ENCODE peak calls at places on chromosome 13, in six cellular contexts. One of them, this sample, is unnamed.

GRCh38 chr13:41658057-41658642 is 200.8 kb downstream of the RGCC start:
- DNase-seq in RWPE1: no peak
- DNase-seq in AG09319: peak
- DNase-seq in stimulated activated CD8-positive, alpha-beta memory T cell treated with anti-CD3 and anti-CD28 coated beads, Interleukin-12 subunit alpha, Interleukin-12 subunit beta, amount 100 ng/mL, for 1 hour: no peak
- DNase-seq in ELR: peak
- DNase-seq in GM23248: no peak
- DNase-seq in this sample: no peak

GRCh38 chr13:23753523-23753922 is 135.7 kb downstream of the MIPEP start:
- DNase-seq in RWPE1: no peak
- DNase-seq in AG09319: no peak
- DNase-seq in stimulated activated CD8-positive, alpha-beta memory T cell treated with anti-CD3 and anti-CD28 coated beads, Interleukin-12 subunit alpha, Interleukin-12 subunit beta, amount 100 ng/mL, for 1 hour: no peak
- DNase-seq in ELR: peak
- DNase-seq in GM23248: peak
- DNase-seq in this sample: no peak

GRCh38 chr13:43269037-43269476 is 245.7 kb downstream of the DNAJC15 start:
- DNase-seq in RWPE1: peak
- DNase-seq in AG09319: peak
- DNase-seq in stimulated activated CD8-positive, alpha-beta memory T cell treated with anti-CD3 and anti-CD28 coated beads, Interleukin-12 subunit alpha, Interleukin-12 subunit beta, amount 100 ng/mL, for 1 hour: no peak
- DNase-seq in ELR: peak
- DNase-seq in GM23248: peak
- DNase-seq in this sample: no peak

GRCh38 chr13:52806029-52806428 is 42.4 kb downstream of the PCDH8 start:
- DNase-seq in RWPE1: no peak
- DNase-seq in AG09319: no peak
- DNase-seq in stimulated activated CD8-positive, alpha-beta memory T cell treated with anti-CD3 and anti-CD28 coated beads, Interleukin-12 subunit alpha, Interleukin-12 subunit beta, amount 100 ng/mL, for 1 hour: no peak
- DNase-seq in ELR: no peak
- DNase-seq in GM23248: no peak
- DNase-seq in this sample: no peak

GRCh38 chr13:36795463-36795862 is 23.6 kb upstream of the RFXAP start:
- DNase-seq in RWPE1: no peak
- DNase-seq in AG09319: no peak
- DNase-seq in stimulated activated CD8-positive, alpha-beta memory T cell treated with anti-CD3 and anti-CD28 coated beads, Interleukin-12 subunit alpha, Interleukin-12 subunit beta, amount 100 ng/mL, for 1 hour: no peak
- DNase-seq in ELR: no peak
- DNase-seq in GM23248: no peak
- DNase-seq in this sample: peak

GRCh38 chr13:43054803-43055802 is 31.7 kb downstream of the DNAJC15 start:
- DNase-seq in RWPE1: no peak
- DNase-seq in AG09319: no peak
- DNase-seq in stimulated activated CD8-positive, alpha-beta memory T cell treated with anti-CD3 and anti-CD28 coated beads, Interleukin-12 subunit alpha, Interleukin-12 subunit beta, amount 100 ng/mL, for 1 hour: no peak
- DNase-seq in ELR: peak
- DNase-seq in GM23248: peak
- DNase-seq in this sample: peak

GRCh38 chr13:51315658-51316057 is 23.8 kb upstream of the SERPINE3 start:
- DNase-seq in RWPE1: no peak
- DNase-seq in AG09319: no peak
- DNase-seq in stimulated activated CD8-positive, alpha-beta memory T cell treated with anti-CD3 and anti-CD28 coated beads, Interleukin-12 subunit alpha, Interleukin-12 subunit beta, amount 100 ng/mL, for 1 hour: no peak
- DNase-seq in ELR: no peak
- DNase-seq in GM23248: peak
- DNase-seq in this sample: no peak

GRCh38 chr13:112072531-112073244 is 5.7 kb downstream of the SOX1 start:
- DNase-seq in RWPE1: no peak
- DNase-seq in AG09319: no peak
- DNase-seq in stimulated activated CD8-positive, alpha-beta memory T cell treated with anti-CD3 and anti-CD28 coated beads, Interleukin-12 subunit alpha, Interleukin-12 subunit beta, amount 100 ng/mL, for 1 hour: no peak
- DNase-seq in ELR: no peak
- DNase-seq in GM23248: no peak
- DNase-seq in this sample: peak

GRCh38 chr13:20332361-20333096 is 100.4 kb upstream of the GJB6 start:
- DNase-seq in RWPE1: no peak
- DNase-seq in AG09319: no peak
- DNase-seq in stimulated activated CD8-positive, alpha-beta memory T cell treated with anti-CD3 and anti-CD28 coated beads, Interleukin-12 subunit alpha, Interleukin-12 subunit beta, amount 100 ng/mL, for 1 hour: no peak
- DNase-seq in ELR: no peak
- DNase-seq in GM23248: peak
- DNase-seq in this sample: no peak

GRCh38 chr13:36130542-36131214 is 504 bp downstream of the DCLK1 start:
- DNase-seq in RWPE1: peak
- DNase-seq in AG09319: no peak
- DNase-seq in stimulated activated CD8-positive, alpha-beta memory T cell treated with anti-CD3 and anti-CD28 coated beads, Interleukin-12 subunit alpha, Interleukin-12 subunit beta, amount 100 ng/mL, for 1 hour: no peak
- DNase-seq in ELR: no peak
- DNase-seq in GM23248: peak
- DNase-seq in this sample: peak

GRCh38 chr13:26697069-26697955 is 63.3 kb downstream of the GPR12 start:
- DNase-seq in RWPE1: no peak
- DNase-seq in AG09319: no peak
- DNase-seq in stimulated activated CD8-positive, alpha-beta memory T cell treated with anti-CD3 and anti-CD28 coated beads, Interleukin-12 subunit alpha, Interleukin-12 subunit beta, amount 100 ng/mL, for 1 hour: no peak
- DNase-seq in ELR: no peak
- DNase-seq in GM23248: no peak
- DNase-seq in this sample: no peak

GRCh38 chr13:34340534-34340933 is 522.6 kb downstream of the RFC3 start:
- DNase-seq in RWPE1: peak
- DNase-seq in AG09319: no peak
- DNase-seq in stimulated activated CD8-positive, alpha-beta memory T cell treated with anti-CD3 and anti-CD28 coated beads, Interleukin-12 subunit alpha, Interleukin-12 subunit beta, amount 100 ng/mL, for 1 hour: no peak
- DNase-seq in ELR: peak
- DNase-seq in GM23248: peak
- DNase-seq in this sample: no peak

GRCh38 chr13:32838985-32839384 is 177.2 kb upstream of the KL start:
- DNase-seq in RWPE1: no peak
- DNase-seq in AG09319: no peak
- DNase-seq in stimulated activated CD8-positive, alpha-beta memory T cell treated with anti-CD3 and anti-CD28 coated beads, Interleukin-12 subunit alpha, Interleukin-12 subunit beta, amount 100 ng/mL, for 1 hour: no peak
- DNase-seq in ELR: no peak
- DNase-seq in GM23248: no peak
- DNase-seq in this sample: no peak

GRCh38 chr13:36428083-36428482 is 4.2 kb upstream of the CCNA1 start:
- DNase-seq in RWPE1: peak
- DNase-seq in AG09319: no peak
- DNase-seq in stimulated activated CD8-positive, alpha-beta memory T cell treated with anti-CD3 and anti-CD28 coated beads, Interleukin-12 subunit alpha, Interleukin-12 subunit beta, amount 100 ng/mL, for 1 hour: no peak
- DNase-seq in ELR: no peak
- DNase-seq in GM23248: peak
- DNase-seq in this sample: no peak

GRCh38 chr13:42653694-42654093 is 79.7 kb downstream of the TNFSF11 start:
- DNase-seq in RWPE1: no peak
- DNase-seq in AG09319: no peak
- DNase-seq in stimulated activated CD8-positive, alpha-beta memory T cell treated with anti-CD3 and anti-CD28 coated beads, Interleukin-12 subunit alpha, Interleukin-12 subunit beta, amount 100 ng/mL, for 1 hour: no peak
- DNase-seq in ELR: no peak
- DNase-seq in GM23248: no peak
- DNase-seq in this sample: no peak

GRCh38 chr13:39232999-39233398 is 194.7 kb downstream of the NHLRC3 start:
- DNase-seq in RWPE1: no peak
- DNase-seq in AG09319: no peak
- DNase-seq in stimulated activated CD8-positive, alpha-beta memory T cell treated with anti-CD3 and anti-CD28 coated beads, Interleukin-12 subunit alpha, Interleukin-12 subunit beta, amount 100 ng/mL, for 1 hour: no peak
- DNase-seq in ELR: no peak
- DNase-seq in GM23248: no peak
- DNase-seq in this sample: no peak

GRCh38 chr13:59016250-59016649 is 1147.5 kb downstream of the DIAPH3 start:
- DNase-seq in RWPE1: no peak
- DNase-seq in AG09319: no peak
- DNase-seq in stimulated activated CD8-positive, alpha-beta memory T cell treated with anti-CD3 and anti-CD28 coated beads, Interleukin-12 subunit alpha, Interleukin-12 subunit beta, amount 100 ng/mL, for 1 hour: no peak
- DNase-seq in ELR: no peak
- DNase-seq in GM23248: no peak
- DNase-seq in this sample: no peak

GRCh38 chr13:44974056-44974798 is 15.0 kb downstream of the NUFIP1 start:
- DNase-seq in RWPE1: no peak
- DNase-seq in AG09319: no peak
- DNase-seq in stimulated activated CD8-positive, alpha-beta memory T cell treated with anti-CD3 and anti-CD28 coated beads, Interleukin-12 subunit alpha, Interleukin-12 subunit beta, amount 100 ng/mL, for 1 hour: no peak
- DNase-seq in ELR: peak
- DNase-seq in GM23248: peak
- DNase-seq in this sample: no peak

GRCh38 chr13:46571189-46571901 is 18.4 kb downstream of the LRCH1 start:
- DNase-seq in RWPE1: no peak
- DNase-seq in AG09319: no peak
- DNase-seq in stimulated activated CD8-positive, alpha-beta memory T cell treated with anti-CD3 and anti-CD28 coated beads, Interleukin-12 subunit alpha, Interleukin-12 subunit beta, amount 100 ng/mL, for 1 hour: no peak
- DNase-seq in ELR: peak
- DNase-seq in GM23248: peak
- DNase-seq in this sample: no peak

This sample was measured in H7.